ENCODE peak calls at places on chromosomes 3 and 15, in six cellular contexts. H is psoas muscle, I is fibroblast of lung, D is tibial artery, C is gastrocnemius medialis, P is Panc1. E is an unnamed sample.

GRCh38 chr15:82972990-82973389 is 13.0 kb upstream of the RAMAC start:
- DNase-seq in I (no peak), D (no peak), C (no peak), H (no peak), P (no peak), E (no peak)

GRCh38 chr3:43279082-43279481 is 7.3 kb upstream of the SNRK start:
- DNase-seq in H (no peak), P (no peak), I (no peak), D (no peak), C (no peak), E (no peak)

GRCh38 chr3:150376001-150376848 is 31.9 kb upstream of the TSC22D2 start:
- DNase-seq in I (peak), C (no peak), P (no peak), D (peak), H (no peak), E (no peak)

GRCh38 chr3:194730369-194730768 is 44.7 kb downstream of the FAM43A start:
- DNase-seq in D (no peak), H (no peak), P (no peak), C (no peak), I (no peak), E (no peak)

GRCh38 chr3:58535531-58536500 is 1.2 kb downstream of the ACOX2 start:
- DNase-seq in I (no peak), C (no peak), H (no peak), P (no peak), D (no peak), E (no peak)

GRCh38 chr3:39267631-39268553 is 11.9 kb downstream of the CX3CR1 start:
- DNase-seq in H (no peak), P (no peak), D (no peak), I (no peak), C (no peak), E (no peak)

GRCh38 chr15:25743160-25743908 is 119.8 kb downstream of the ATP10A start:
- DNase-seq in H (no peak), C (no peak), P (no peak), I (no peak), D (no peak), E (no peak)

GRCh38 chr15:85621096-85621495 is 173.6 kb downstream of the KLHL25 start:
- DNase-seq in C (no peak), D (no peak), P (no peak), H (no peak), I (no peak), E (no peak)

GRCh38 chr3:42148982-42149432 is 57.9 kb downstream of the TRAK1 start:
- DNase-seq in C (peak), I (peak), P (no peak), D (peak), H (peak), E (no peak)

GRCh38 chr3:150286390-150287147 is 121.5 kb upstream of the TSC22D2 start:
- DNase-seq in I (peak), H (no peak), P (no peak), C (no peak), D (no peak), E (no peak)

GRCh38 chr3:169390741-169391300 is 272.7 kb downstream of the MECOM start:
- DNase-seq in H (no peak), I (peak), C (no peak), D (no peak), P (no peak), E (no peak)

GRCh38 chr15:38453971-38454686 is at the start of gene FAM98B:
- DNase-seq in P (peak), I (peak), C (peak), H (peak), D (peak), E (peak)

GRCh38 chr3:177448987-177449975 is 252.0 kb upstream of the TBL1XR1 start:
- DNase-seq in I (peak), C (no peak), H (no peak), P (no peak), D (no peak), E (no peak)

GRCh38 chr3:42745776-42746454 is 27.1 kb downstream of the CCDC13 start:
- DNase-seq in H (no peak), C (no peak), P (no peak), D (no peak), I (no peak), E (no peak)

GRCh38 chr15:75640483-75641175 is 605 bp upstream of the IMP3 start:
- DNase-seq in H (no peak), I (peak), D (no peak), C (peak), P (peak), E (no peak)

GRCh38 chr3:37132334-37132733 is 42.0 kb downstream of the LRRFIP2 start:
- DNase-seq in D (no peak), I (no peak), C (no peak), H (no peak), P (no peak), E (no peak)

GRCh38 chr3:177827517-177828249 is 630.4 kb upstream of the TBL1XR1 start:
- DNase-seq in P (no peak), I (peak), D (no peak), H (no peak), C (no peak), E (no peak)

DNA sequence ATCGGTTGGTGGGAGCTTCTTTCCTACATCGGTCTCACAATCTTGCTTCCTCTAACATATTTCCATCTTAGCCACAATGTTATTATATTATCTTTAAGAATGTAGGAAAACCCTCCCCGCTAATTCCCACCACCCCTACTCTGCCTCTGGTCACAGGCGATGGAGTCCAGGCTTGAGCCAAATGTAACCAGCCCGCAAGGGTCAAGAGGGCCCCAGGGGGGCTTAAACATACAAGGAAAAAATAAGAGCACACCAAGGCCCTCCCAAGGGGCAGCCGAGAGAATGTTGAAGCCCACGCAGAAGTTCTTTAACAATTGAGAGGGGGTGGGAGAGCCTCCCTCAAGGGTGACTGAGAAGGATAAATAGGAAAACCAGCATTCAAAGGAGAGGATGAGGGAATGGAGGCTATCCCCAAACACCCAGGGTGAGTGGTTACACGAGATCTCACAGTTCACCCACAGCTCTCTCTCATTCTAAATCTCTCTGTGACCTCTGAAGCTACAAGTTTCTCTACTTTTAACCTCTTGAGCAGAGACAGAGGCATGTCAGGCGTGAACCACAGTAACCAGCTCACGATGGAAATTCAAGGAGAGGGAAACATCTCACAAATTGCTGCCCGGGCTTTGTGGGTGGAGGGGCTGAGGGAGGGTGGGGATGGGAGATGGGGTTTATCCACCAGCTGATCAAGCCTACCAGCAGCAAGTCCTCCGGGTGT is 31.4 kb upstream of the UACA start:
- DNase-seq in C (no peak), D (no peak), I (peak), H (no peak), P (no peak), E (no peak)
- H3K27ac ChIP-seq in C (peak), D (peak), I (peak), H (peak), P (peak), E (peak)

DNA sequence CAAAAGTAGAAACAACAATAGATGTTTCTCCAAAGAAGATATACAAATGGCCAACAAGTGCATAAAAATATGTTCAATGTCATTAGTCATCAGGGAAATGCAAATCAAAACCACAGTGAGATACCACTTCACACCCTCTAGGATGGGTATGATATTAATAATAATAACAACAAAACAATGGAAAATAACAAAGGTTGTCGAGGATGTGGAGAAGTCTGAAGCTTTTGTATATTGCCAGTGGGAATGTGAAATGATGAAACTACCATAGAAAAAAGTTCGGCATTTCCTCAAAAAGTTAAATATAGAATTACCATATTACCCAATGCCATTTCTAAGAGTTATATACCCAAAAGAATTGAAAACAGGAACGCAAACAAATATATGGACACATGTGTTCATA is 10.8 kb downstream of the BHLHE40 start:
- DNase-seq in I (no peak), P (no peak), D (no peak), H (no peak), C (no peak), E (no peak)
- TF ChIP-seq CTCF in I (no peak), P (no peak), D (no peak), H (no peak), C (no peak), E (no peak)

GRCh38 chr3:174438501-174439156 is 420.5 kb upstream of the NAALADL2 start:
- DNase-seq in P (peak), D (no peak), C (no peak), H (no peak), I (peak), E (no peak)

GRCh38 chr3:174440741-174441587 is 418.2 kb upstream of the NAALADL2 start:
- DNase-seq in C (peak), H (peak), D (peak), I (peak), P (peak), E (peak)

GRCh38 chr3:174441588-174442316 is 417.4 kb upstream of the NAALADL2 start:
- DNase-seq in I (peak), C (no peak), H (no peak), D (no peak), P (no peak), E (no peak)

GRCh38 chr3:174440350-174440716 is 418.8 kb upstream of the NAALADL2 start:
- DNase-seq in I (peak), H (peak), D (no peak), P (no peak), C (no peak), E (no peak)

DNA sequence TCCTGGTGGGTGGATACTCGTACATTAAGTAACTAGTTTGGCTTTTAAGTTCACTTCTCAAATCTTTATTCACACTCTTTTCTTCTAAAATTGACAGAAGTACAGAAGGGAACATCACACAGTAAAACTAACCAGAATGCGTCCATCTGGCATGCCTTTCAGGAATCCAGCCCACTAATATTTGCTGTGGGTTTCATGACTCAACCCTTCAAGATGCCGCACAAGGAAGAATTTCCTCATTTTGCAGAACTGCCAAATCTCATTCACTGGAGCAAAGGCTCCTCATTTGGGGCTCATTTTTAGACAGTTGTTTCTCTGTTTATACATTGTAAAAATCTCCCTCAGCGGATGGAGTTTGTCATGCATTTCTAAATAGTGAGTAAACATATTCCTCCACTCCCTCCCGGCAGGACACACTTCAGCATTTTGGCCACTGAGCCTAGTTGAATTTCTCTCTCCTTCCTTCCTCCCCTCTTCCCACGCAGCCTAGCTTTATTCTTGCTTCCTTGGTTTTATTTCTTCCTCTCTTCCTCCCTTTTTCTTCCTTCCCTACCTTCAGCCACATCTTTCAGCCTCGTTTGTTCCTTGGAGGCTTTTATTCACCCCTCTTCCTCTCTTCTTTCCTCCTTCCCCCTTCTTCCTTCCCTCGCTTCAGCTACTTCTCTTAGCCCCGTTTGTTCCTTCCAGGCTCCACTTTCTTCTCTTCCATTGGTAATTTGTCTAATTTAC is 419.3 kb upstream of the NAALADL2 start:
- DNase-seq in I (peak), D (peak), H (peak), C (no peak), P (peak), E (no peak)
- H3K4me3 ChIP-seq in I (peak), D (peak), H (peak), C (peak), P (peak), E (peak)

GRCh38 chr3:46930945-46931403 is 45.6 kb downstream of the CCDC12 start:
- DNase-seq in H (no peak), D (peak), I (no peak), C (no peak), P (no peak), E (no peak)

GRCh38 chr3:46930176-46930944 is 46.2 kb downstream of the CCDC12 start:
- DNase-seq in I (no peak), P (no peak), D (peak), C (no peak), H (no peak), E (no peak)

GRCh38 chr3:46933261-46933660 is 43.3 kb downstream of the CCDC12 start:
- DNase-seq in P (no peak), C (no peak), H (no peak), D (no peak), I (no peak), E (no peak)

GRCh38 chr3:46932455-46933225 is 43.9 kb downstream of the CCDC12 start:
- DNase-seq in C (no peak), P (no peak), H (no peak), I (no peak), D (peak), E (no peak)

DNA sequence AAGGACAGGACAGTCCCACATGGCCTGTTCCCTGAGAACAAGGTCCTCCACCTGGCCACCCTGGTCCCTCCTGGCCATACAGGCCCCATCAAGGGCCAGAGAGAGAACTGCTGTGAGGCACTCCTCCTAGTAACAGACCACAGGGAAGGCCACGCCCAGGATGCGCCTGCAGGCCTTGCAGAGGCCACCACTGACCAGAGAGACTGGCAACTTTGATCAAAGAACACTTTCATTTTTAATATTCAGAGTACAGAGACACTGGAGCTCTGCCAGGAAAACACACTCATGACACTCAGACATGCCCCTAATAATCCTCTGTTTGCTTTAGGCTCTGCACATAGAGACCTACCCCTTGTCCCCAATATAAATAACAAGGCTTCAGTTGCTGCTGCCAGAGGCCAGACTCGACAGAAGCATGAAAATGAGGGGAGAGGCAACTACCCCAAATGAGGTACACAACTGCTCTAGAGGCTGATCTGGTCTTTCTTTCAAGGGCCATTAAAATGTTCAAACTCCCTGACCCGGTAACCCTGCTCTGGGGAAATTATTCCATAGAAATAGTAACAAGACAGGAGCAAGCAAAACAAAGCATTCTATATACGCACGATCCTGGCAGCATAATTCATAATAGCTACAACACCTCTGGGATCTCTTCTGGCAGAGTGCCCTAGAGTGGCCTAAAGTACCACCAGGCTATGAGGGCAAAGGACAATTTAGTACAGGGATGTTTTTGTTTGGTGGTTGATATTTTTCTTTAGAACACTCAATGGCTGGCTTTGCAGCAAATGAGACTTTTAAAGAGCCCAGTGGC is 44.7 kb downstream of the CCDC12 start:
- DNase-seq in P (no peak), I (peak), H (peak), C (no peak), D (peak), E (no peak)
- H3K27ac ChIP-seq in P (peak), I (peak), H (peak), C (peak), D (peak), E (peak)

DNA sequence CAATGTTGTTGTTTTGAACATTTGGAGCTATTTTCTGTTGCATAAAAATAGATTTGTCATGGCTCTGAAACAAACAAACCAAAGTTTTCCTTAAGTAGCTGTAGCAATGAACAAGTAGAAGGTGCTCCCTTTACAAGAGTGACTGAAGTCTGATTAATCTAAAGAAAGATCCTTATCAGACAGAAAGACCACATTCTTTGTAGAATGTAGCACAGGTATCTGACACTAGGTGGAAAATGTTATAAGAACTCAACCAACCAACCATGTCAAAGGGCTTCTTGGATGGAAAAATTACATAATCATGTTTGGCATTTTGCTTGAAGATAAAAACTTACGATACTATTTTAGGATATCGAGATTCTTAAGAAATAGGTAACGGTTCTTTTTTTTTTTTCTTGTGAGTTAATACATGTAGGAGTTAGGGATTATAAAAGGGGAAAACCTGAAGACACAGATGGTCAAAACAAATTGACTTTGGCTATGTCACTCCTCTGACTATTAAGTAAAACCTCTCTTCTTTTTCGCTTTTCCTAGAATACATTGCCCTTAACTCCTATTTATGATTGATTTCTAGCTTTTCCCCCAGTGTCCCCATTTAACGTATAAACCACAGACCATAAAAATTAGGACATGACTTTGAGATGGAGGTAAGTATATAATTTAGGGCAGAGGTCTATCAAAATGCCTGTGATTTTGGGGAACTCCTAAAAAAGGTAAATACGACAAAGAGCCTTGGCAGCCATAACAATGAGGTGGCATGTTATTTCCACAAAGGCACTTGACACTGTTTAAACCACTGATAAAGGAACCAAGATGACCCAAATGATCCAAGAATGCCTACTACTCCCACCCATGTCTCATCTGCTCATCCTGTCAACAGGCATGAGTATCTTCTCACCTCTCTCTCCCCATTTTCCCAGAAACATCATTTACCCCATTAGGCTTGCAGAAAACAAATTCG is 72.0 kb downstream of the CCR4 start:
- DNase-seq in P (no peak), I (no peak), C (no peak), H (no peak), D (no peak), E (no peak)
- TF ChIP-seq CTCF in P (no peak), I (no peak), C (no peak), H (no peak), D (no peak), E (no peak)

DNA sequence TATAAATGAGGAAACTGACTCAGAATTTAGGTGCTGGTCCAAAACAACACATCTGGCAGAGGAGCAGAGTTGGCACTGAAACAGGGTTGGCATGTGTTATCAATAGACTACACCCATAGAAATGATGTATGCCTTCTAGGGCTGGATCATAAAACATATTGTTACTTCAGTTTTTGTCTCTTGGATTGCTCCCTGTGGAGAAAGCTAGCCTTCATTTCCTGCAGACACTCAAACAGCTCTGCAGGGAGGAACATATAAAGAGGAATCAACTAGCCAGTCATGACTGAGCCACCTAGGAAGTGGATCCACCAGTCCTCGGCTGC is 518 bp upstream of the MRPL3 start:
- DNase-seq in P (no peak), D (no peak), C (no peak), I (no peak), H (no peak), E (no peak)
- H3K4me3 ChIP-seq in P (peak), D (peak), C (peak), I (peak), H (peak), E (peak)

E was measured in coronary artery.